ENCODE peak calls at places on chromosomes 2 and 18, in seven cellular contexts. One of them, this sample, is unnamed.
A peak's percentile ranks its signal among the peaks of the same experiment; 100 is the strongest.

GRCh38 chr2:206531996-206532543 is 88.7 kb downstream of the ADAM23 start:
- DNase-seq in CD8-positive, alpha-beta T cell: no peak
- DNase-seq in CD8-positive, alpha-beta memory T cell: no peak
- DNase-seq in endothelial cell of umbilical vein: no peak
- DNase-seq in sigmoid colon: no peak
- DNase-seq in adipocyte: peak; percentile 56
- DNase-seq in prostate gland: no peak
- DNase-seq in this sample: no peak

GRCh38 chr18:35460719-35461118 is 37.0 kb downstream of the INO80C start:
- DNase-seq in CD8-positive, alpha-beta T cell: no peak
- DNase-seq in CD8-positive, alpha-beta memory T cell: no peak
- DNase-seq in endothelial cell of umbilical vein: peak; percentile 79
- DNase-seq in sigmoid colon: no peak
- DNase-seq in adipocyte: peak; percentile 64
- DNase-seq in prostate gland: no peak
- DNase-seq in this sample: no peak

GRCh38 chr18:52288403-52289004 is 51.5 kb upstream of the DCC start:
- DNase-seq in CD8-positive, alpha-beta T cell: no peak
- DNase-seq in CD8-positive, alpha-beta memory T cell: no peak
- DNase-seq in endothelial cell of umbilical vein: no peak
- DNase-seq in sigmoid colon: no peak
- DNase-seq in adipocyte: no peak
- DNase-seq in prostate gland: no peak
- DNase-seq in this sample: no peak

GRCh38 chr18:3088444-3088843 is 75.5 kb upstream of the LPIN2 start:
- DNase-seq in CD8-positive, alpha-beta T cell: no peak
- DNase-seq in CD8-positive, alpha-beta memory T cell: no peak
- DNase-seq in endothelial cell of umbilical vein: peak; percentile 55
- DNase-seq in sigmoid colon: no peak
- DNase-seq in adipocyte: no peak
- DNase-seq in prostate gland: no peak
- DNase-seq in this sample: no peak

GRCh38 chr18:65352183-65352582 is 398.6 kb upstream of the CDH7 start:
- DNase-seq in CD8-positive, alpha-beta T cell: no peak
- DNase-seq in CD8-positive, alpha-beta memory T cell: no peak
- DNase-seq in endothelial cell of umbilical vein: no peak
- DNase-seq in sigmoid colon: no peak
- DNase-seq in adipocyte: no peak
- DNase-seq in prostate gland: no peak
- DNase-seq in this sample: no peak

GRCh38 chr2:32128636-32129035 is 37.0 kb upstream of the SLC30A6 start:
- DNase-seq in CD8-positive, alpha-beta T cell: no peak
- DNase-seq in CD8-positive, alpha-beta memory T cell: no peak
- DNase-seq in endothelial cell of umbilical vein: no peak
- DNase-seq in sigmoid colon: no peak
- DNase-seq in adipocyte: no peak
- DNase-seq in prostate gland: no peak
- DNase-seq in this sample: no peak

GRCh38 chr2:98333922-98334321 is 12.3 kb upstream of the CNGA3 start:
- DNase-seq in CD8-positive, alpha-beta T cell: no peak
- DNase-seq in CD8-positive, alpha-beta memory T cell: no peak
- DNase-seq in endothelial cell of umbilical vein: no peak
- DNase-seq in sigmoid colon: no peak
- DNase-seq in adipocyte: peak; percentile 7
- DNase-seq in prostate gland: no peak
- DNase-seq in this sample: no peak

GRCh38 chr2:151670346-151670745 is 63.9 kb downstream of the NEB start:
- DNase-seq in CD8-positive, alpha-beta T cell: no peak
- DNase-seq in CD8-positive, alpha-beta memory T cell: no peak
- DNase-seq in endothelial cell of umbilical vein: no peak
- DNase-seq in sigmoid colon: no peak
- DNase-seq in adipocyte: no peak
- DNase-seq in prostate gland: no peak
- DNase-seq in this sample: no peak

GRCh38 chr2:42010743-42011298 is 37.0 kb upstream of the PKDCC start:
- DNase-seq in CD8-positive, alpha-beta T cell: no peak
- DNase-seq in CD8-positive, alpha-beta memory T cell: no peak
- DNase-seq in endothelial cell of umbilical vein: no peak
- DNase-seq in sigmoid colon: no peak
- DNase-seq in adipocyte: peak; percentile 33
- DNase-seq in prostate gland: no peak
- DNase-seq in this sample: no peak

GRCh38 chr2:96505231-96505889 is at the start of gene NEURL3:
- DNase-seq in CD8-positive, alpha-beta T cell: no peak
- DNase-seq in CD8-positive, alpha-beta memory T cell: no peak
- DNase-seq in endothelial cell of umbilical vein: peak; percentile 68
- DNase-seq in sigmoid colon: no peak
- DNase-seq in adipocyte: peak; percentile 40
- DNase-seq in prostate gland: peak; percentile 55
- DNase-seq in this sample: no peak

GRCh38 chr2:27313882-27314645 is 5.8 kb upstream of the UCN start:
- DNase-seq in CD8-positive, alpha-beta T cell: no peak
- DNase-seq in CD8-positive, alpha-beta memory T cell: no peak
- DNase-seq in endothelial cell of umbilical vein: peak; percentile 91
- DNase-seq in sigmoid colon: no peak
- DNase-seq in adipocyte: no peak
- DNase-seq in prostate gland: no peak
- DNase-seq in this sample: no peak

GRCh38 chr18:31555971-31556747 is 35.5 kb upstream of the TTR start:
- DNase-seq in CD8-positive, alpha-beta T cell: peak; percentile 32
- DNase-seq in CD8-positive, alpha-beta memory T cell: no peak
- DNase-seq in endothelial cell of umbilical vein: peak; percentile 82
- DNase-seq in sigmoid colon: no peak
- DNase-seq in adipocyte: peak; percentile 79
- DNase-seq in prostate gland: peak; percentile 56
- DNase-seq in this sample: peak; percentile 44

GRCh38 chr2:206230060-206230890 is 44.2 kb upstream of the ZDBF2 start:
- DNase-seq in CD8-positive, alpha-beta T cell: no peak
- DNase-seq in CD8-positive, alpha-beta memory T cell: no peak
- DNase-seq in endothelial cell of umbilical vein: no peak
- DNase-seq in sigmoid colon: no peak
- DNase-seq in adipocyte: peak; percentile 37
- DNase-seq in prostate gland: no peak
- DNase-seq in this sample: no peak

GRCh38 chr2:135600915-135601314 is 69.6 kb downstream of the R3HDM1 start:
- DNase-seq in CD8-positive, alpha-beta T cell: no peak
- DNase-seq in CD8-positive, alpha-beta memory T cell: no peak
- DNase-seq in endothelial cell of umbilical vein: peak; percentile 9
- DNase-seq in sigmoid colon: no peak
- DNase-seq in adipocyte: peak; percentile 58
- DNase-seq in prostate gland: no peak
- DNase-seq in this sample: no peak

GRCh38 chr2:233424028-233424951 is 70.0 kb downstream of the DGKD start:
- DNase-seq in CD8-positive, alpha-beta T cell: no peak
- DNase-seq in CD8-positive, alpha-beta memory T cell: no peak
- DNase-seq in endothelial cell of umbilical vein: no peak
- DNase-seq in sigmoid colon: no peak
- DNase-seq in adipocyte: no peak
- DNase-seq in prostate gland: no peak
- DNase-seq in this sample: no peak

GRCh38 chr2:135909976-135910375 is 33.7 kb upstream of the MCM6 start:
- DNase-seq in CD8-positive, alpha-beta T cell: no peak
- DNase-seq in CD8-positive, alpha-beta memory T cell: no peak
- DNase-seq in endothelial cell of umbilical vein: peak; percentile 44
- DNase-seq in sigmoid colon: no peak
- DNase-seq in adipocyte: peak; percentile 83
- DNase-seq in prostate gland: no peak
- DNase-seq in this sample: no peak

GRCh38 chr2:118607663-118608062 is 239.8 kb downstream of the EN1 start:
- DNase-seq in CD8-positive, alpha-beta T cell: no peak
- DNase-seq in CD8-positive, alpha-beta memory T cell: no peak
- DNase-seq in endothelial cell of umbilical vein: no peak
- DNase-seq in sigmoid colon: no peak
- DNase-seq in adipocyte: no peak
- DNase-seq in prostate gland: no peak
- DNase-seq in this sample: no peak

GRCh38 chr2:241218131-241219029 is 29.9 kb downstream of the ANO7 start:
- DNase-seq in CD8-positive, alpha-beta T cell: peak; percentile 30
- DNase-seq in CD8-positive, alpha-beta memory T cell: peak; percentile 23
- DNase-seq in endothelial cell of umbilical vein: peak; percentile 31
- DNase-seq in sigmoid colon: no peak
- DNase-seq in adipocyte: peak; percentile 71
- DNase-seq in prostate gland: no peak
- DNase-seq in this sample: peak; percentile 51

GRCh38 chr2:240510513-240511210 is 47.1 kb downstream of the ANKMY1 start:
- DNase-seq in CD8-positive, alpha-beta T cell: no peak
- DNase-seq in CD8-positive, alpha-beta memory T cell: no peak
- DNase-seq in endothelial cell of umbilical vein: no peak
- DNase-seq in sigmoid colon: no peak
- DNase-seq in adipocyte: no peak
- DNase-seq in prostate gland: no peak
- DNase-seq in this sample: no peak

GRCh38 chr2:241878007-241878970 is 8.8 kb downstream of the RTP5 start:
- DNase-seq in CD8-positive, alpha-beta T cell: peak; percentile 79
- DNase-seq in CD8-positive, alpha-beta memory T cell: peak; percentile 68
- DNase-seq in endothelial cell of umbilical vein: peak; percentile 49
- DNase-seq in sigmoid colon: peak; percentile 84
- DNase-seq in adipocyte: peak; percentile 90
- DNase-seq in prostate gland: peak; percentile 69
- DNase-seq in this sample: peak; percentile 67

GRCh38 chr2:230643576-230644291 is 68.9 kb upstream of the CAB39 start:
- DNase-seq in CD8-positive, alpha-beta T cell: no peak
- DNase-seq in CD8-positive, alpha-beta memory T cell: no peak
- DNase-seq in endothelial cell of umbilical vein: no peak
- DNase-seq in sigmoid colon: peak; percentile 78
- DNase-seq in adipocyte: no peak
- DNase-seq in prostate gland: no peak
- DNase-seq in this sample: peak; percentile 65

GRCh38 chr2:3126171-3126685 is 251.4 kb downstream of the EIPR1 start:
- DNase-seq in CD8-positive, alpha-beta T cell: no peak
- DNase-seq in CD8-positive, alpha-beta memory T cell: no peak
- DNase-seq in endothelial cell of umbilical vein: no peak
- DNase-seq in sigmoid colon: no peak
- DNase-seq in adipocyte: no peak
- DNase-seq in prostate gland: no peak
- DNase-seq in this sample: no peak

GRCh38 chr2:3121601-3122000 is 256.0 kb downstream of the EIPR1 start:
- DNase-seq in CD8-positive, alpha-beta T cell: no peak
- DNase-seq in CD8-positive, alpha-beta memory T cell: no peak
- DNase-seq in endothelial cell of umbilical vein: no peak
- DNase-seq in sigmoid colon: no peak
- DNase-seq in adipocyte: no peak
- DNase-seq in prostate gland: no peak
- DNase-seq in this sample: no peak

GRCh38 chr2:3124921-3125760 is 252.5 kb downstream of the EIPR1 start:
- DNase-seq in CD8-positive, alpha-beta T cell: no peak
- DNase-seq in CD8-positive, alpha-beta memory T cell: no peak
- DNase-seq in endothelial cell of umbilical vein: no peak
- DNase-seq in sigmoid colon: no peak
- DNase-seq in adipocyte: no peak
- DNase-seq in prostate gland: no peak
- DNase-seq in this sample: no peak

GRCh38 chr2:3125761-3126130 is 251.9 kb downstream of the EIPR1 start:
- DNase-seq in CD8-positive, alpha-beta T cell: no peak
- DNase-seq in CD8-positive, alpha-beta memory T cell: no peak
- DNase-seq in endothelial cell of umbilical vein: no peak
- DNase-seq in sigmoid colon: peak; percentile 58
- DNase-seq in adipocyte: no peak
- DNase-seq in prostate gland: no peak
- DNase-seq in this sample: no peak

GRCh38 chr2:3122525-3122924 is 255.1 kb downstream of the EIPR1 start:
- DNase-seq in CD8-positive, alpha-beta T cell: no peak
- DNase-seq in CD8-positive, alpha-beta memory T cell: no peak
- DNase-seq in endothelial cell of umbilical vein: no peak
- DNase-seq in sigmoid colon: no peak
- DNase-seq in adipocyte: no peak
- DNase-seq in prostate gland: no peak
- DNase-seq in this sample: no peak
- H3K36me3 ChIP-seq in CD8-positive, alpha-beta T cell: no peaks in the 10 kb centered on the region
- H3K36me3 ChIP-seq in CD8-positive, alpha-beta memory T cell: no peaks in the 10 kb centered on the region
- H3K36me3 ChIP-seq in endothelial cell of umbilical vein: no peaks in the 10 kb centered on the region
- H3K36me3 ChIP-seq in sigmoid colon: no peaks in the 10 kb centered on the region
- H3K36me3 ChIP-seq in adipocyte: no peaks in the 10 kb centered on the region
- H3K36me3 ChIP-seq in prostate gland: no peaks in the 10 kb centered on the region
- H3K36me3 ChIP-seq in this sample: no peaks in the 10 kb centered on the region

GRCh38 chr2:3043726-3044125 is 333.9 kb downstream of the EIPR1 start:
- DNase-seq in CD8-positive, alpha-beta T cell: no peak
- DNase-seq in CD8-positive, alpha-beta memory T cell: no peak
- DNase-seq in endothelial cell of umbilical vein: no peak
- DNase-seq in sigmoid colon: no peak
- DNase-seq in adipocyte: no peak
- DNase-seq in prostate gland: no peak
- DNase-seq in this sample: no peak
- H3K4me3 ChIP-seq in CD8-positive, alpha-beta T cell: no peak overlapping the region
- H3K4me3 ChIP-seq in CD8-positive, alpha-beta memory T cell: no peak overlapping the region
- H3K4me3 ChIP-seq in endothelial cell of umbilical vein: no peak overlapping the region
- H3K4me3 ChIP-seq in sigmoid colon: no peak overlapping the region
- H3K4me3 ChIP-seq in adipocyte: no peak overlapping the region
- H3K4me3 ChIP-seq in prostate gland: no peak overlapping the region
- H3K4me3 ChIP-seq in this sample: no peak overlapping the region

GRCh38 chr18:74949611-74950010 is 259.3 kb downstream of the PTGR3 start:
- DNase-seq in CD8-positive, alpha-beta T cell: no peak
- DNase-seq in CD8-positive, alpha-beta memory T cell: no peak
- DNase-seq in endothelial cell of umbilical vein: no peak
- DNase-seq in sigmoid colon: no peak
- DNase-seq in adipocyte: no peak
- DNase-seq in prostate gland: no peak
- DNase-seq in this sample: no peak
- H3K4me1 ChIP-seq in CD8-positive, alpha-beta T cell: no peaks in the 10 kb centered on the region
- H3K4me1 ChIP-seq in CD8-positive, alpha-beta memory T cell: peaks cover 16% of the 10 kb centered on the region
- H3K4me1 ChIP-seq in endothelial cell of umbilical vein: peaks cover 20% of the 10 kb centered on the region
- H3K4me1 ChIP-seq in sigmoid colon: peaks cover 17% of the 10 kb centered on the region
- H3K4me1 ChIP-seq in adipocyte: peaks cover 25% of the 10 kb centered on the region
- H3K4me1 ChIP-seq in prostate gland: no peaks in the 10 kb centered on the region
- H3K4me1 ChIP-seq in this sample: peaks cover 28% of the 10 kb centered on the region

DNA sequence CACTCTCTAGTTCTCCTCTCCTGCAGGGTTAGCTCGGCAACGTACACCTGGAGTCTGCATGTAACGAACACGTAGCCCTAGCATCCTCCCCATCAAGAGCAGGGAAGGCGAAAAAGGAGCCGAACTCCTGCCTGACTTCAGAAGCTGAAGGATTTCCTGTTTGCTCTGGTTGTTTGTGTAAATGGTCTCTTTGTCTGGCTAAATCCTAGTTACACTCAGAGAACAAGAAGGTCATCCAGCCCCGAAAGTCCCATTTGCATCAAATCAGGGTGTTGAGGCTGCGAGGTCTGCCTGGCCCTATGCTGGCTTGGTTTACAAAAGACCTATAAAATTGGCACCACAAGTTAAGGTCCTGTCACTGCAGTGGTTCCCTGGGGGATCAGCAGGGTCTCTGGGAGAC is 66.4 kb upstream of the POMC start:
- DNase-seq in CD8-positive, alpha-beta T cell: no peak
- DNase-seq in CD8-positive, alpha-beta memory T cell: no peak
- DNase-seq in endothelial cell of umbilical vein: no peak
- DNase-seq in sigmoid colon: no peak
- DNase-seq in adipocyte: no peak
- DNase-seq in prostate gland: no peak
- DNase-seq in this sample: no peak
- H3K36me3 ChIP-seq in CD8-positive, alpha-beta T cell: peaks cover 56% of the 10 kb centered on the region
- H3K36me3 ChIP-seq in CD8-positive, alpha-beta memory T cell: peaks cover 35% of the 10 kb centered on the region
- H3K36me3 ChIP-seq in endothelial cell of umbilical vein: peaks cover 40% of the 10 kb centered on the region
- H3K36me3 ChIP-seq in sigmoid colon: peaks cover 56% of the 10 kb centered on the region
- H3K36me3 ChIP-seq in adipocyte: peaks cover 39% of the 10 kb centered on the region
- H3K36me3 ChIP-seq in prostate gland: peaks cover 4% of the 10 kb centered on the region
- H3K36me3 ChIP-seq in this sample: peaks cover 61% of the 10 kb centered on the region

This sample was measured in CD4-positive, alpha-beta memory T cell.